ENCODE peak calls at places on chromosomes 6 and 20, in four cellular contexts. O, G, D and P are unnamed samples.

GRCh38 chr20:57672164-57672563 is 37.7 kb downstream of the PMEPA1 start:
- DNase-seq in O (no peak), D (no peak), G (no peak), P (no peak)

GRCh38 chr6:2485116-2485515 is 239.7 kb upstream of the GMDS start:
- DNase-seq in G (no peak), O (no peak), D (no peak), P (no peak)

GRCh38 chr6:40558102-40558501 is 29.1 kb downstream of the LRFN2 start:
- DNase-seq in D (no peak), G (no peak), O (no peak), P (no peak)

GRCh38 chr6:28525496-28526039 is at the start of gene GPX5:
- DNase-seq in O (no peak), D (no peak), G (peak; percentile 85), P (peak; percentile 64)

GRCh38 chr20:3126527-3126859 is 33.2 kb downstream of the FASTKD5 start:
- DNase-seq in G (no peak), D (no peak), O (no peak), P (no peak)

GRCh38 chr6:24991748-24992467 is 56.1 kb upstream of the RIPOR2 start:
- DNase-seq in D (peak; percentile 72), G (peak; percentile 73), O (peak; percentile 42), P (peak; percentile 72)

GRCh38 chr6:49409951-49410542 is 53.0 kb downstream of the MMUT start:
- DNase-seq in G (peak; percentile 70), O (peak; percentile 54), D (peak; percentile 59), P (peak; percentile 65)

GRCh38 chr6:32816746-32817204 is at the start of gene HLA-DOB:
- DNase-seq in D (peak; percentile 53), G (peak; percentile 25), O (peak; percentile 40), P (no peak)

GRCh38 chr6:25596928-25597818 is 54.8 kb upstream of the SCGN start:
- DNase-seq in D (no peak), G (no peak), O (no peak), P (no peak)

GRCh38 chr6:62808575-62809293 is 402.5 kb upstream of the FKBP1C start:
- DNase-seq in D (peak; percentile 27), G (peak; percentile 72), O (no peak), P (no peak)

GRCh38 chr20:59153355-59153681 is 10.3 kb upstream of the ZNF831 start:
- DNase-seq in O (no peak), G (no peak), D (no peak), P (no peak)

GRCh38 chr6:146028250-146028789 is 542 bp upstream of the GRM1 start:
- DNase-seq in O (no peak), G (peak; percentile 75), D (peak; percentile 20), P (peak; percentile 8)

GRCh38 chr6:82183642-82184282 is 63.8 kb downstream of the IBTK start:
- DNase-seq in D (no peak), G (no peak), O (no peak), P (no peak)

GRCh38 chr20:24388828-24389325 is 80.6 kb upstream of the SYNDIG1 start:
- DNase-seq in D (no peak), G (no peak), O (no peak), P (peak; percentile 53)

GRCh38 chr6:107293421-107293820 is 165.9 kb downstream of the PDSS2 start:
- DNase-seq in G (no peak), D (no peak), O (no peak), P (no peak)

GRCh38 chr6:138161434-138162103 is at the start of gene ARFGEF3:
- DNase-seq in O (no peak), D (peak; percentile 78), G (peak; percentile 65), P (no peak)

GRCh38 chr6:50655848-50656453 is 57.4 kb upstream of the TFAP2D start:
- DNase-seq in G (peak; percentile 22), D (peak; percentile 47), O (no peak), P (no peak)

GRCh38 chr6:170485159-170485558 is 67.9 kb downstream of the PSMB1 start:
- DNase-seq in O (no peak), G (no peak), D (no peak), P (no peak)

GRCh38 chr6:107869871-107870270 is 45.8 kb upstream of the SCML4 start:
- DNase-seq in G (peak; percentile 10), D (peak; percentile 38), O (no peak), P (no peak)

GRCh38 chr6:112971651-112972050 is 624.5 kb downstream of the RFPL4B start:
- DNase-seq in O (no peak), D (no peak), G (no peak), P (no peak)

GRCh38 chr20:11267131-11267761 is 593.4 kb upstream of the JAG1 start:
- DNase-seq in G (peak; percentile 96), O (peak; percentile 79), D (no peak), P (no peak)

GRCh38 chr20:58237318-58238182 is 9.1 kb upstream of the ANKRD60 start:
- DNase-seq in O (no peak), D (no peak), G (no peak), P (no peak)

GRCh38 chr6:37502703-37503485 is 3.2 kb upstream of the CCDC167 start:
- DNase-seq in G (no peak), O (no peak), D (no peak), P (no peak)

GRCh38 chr6:53377793-53378192 is 29.0 kb upstream of the ELOVL5 start:
- DNase-seq in O (no peak), D (no peak), G (no peak), P (no peak)

GRCh38 chr20:33339515-33340058 is 56.6 kb downstream of the BPIFB1 start:
- DNase-seq in G (peak; percentile 56), D (no peak), O (no peak), P (no peak)
- H3K9ac ChIP-seq in G (no peak overlapping the region), D (no peak overlapping the region), O (no peak overlapping the region), P (no peak overlapping the region)

GRCh38 chr6:57246307-57246706 is 24.2 kb upstream of the RAB23 start:
- DNase-seq in D (no peak), G (no peak), O (no peak), P (no peak)

GRCh38 chr6:57248311-57248895 is 26.3 kb upstream of the RAB23 start:
- DNase-seq in O (no peak), G (peak; percentile 25), D (no peak), P (no peak)

GRCh38 chr6:57243954-57244353 is 21.8 kb upstream of the RAB23 start:
- DNase-seq in G (no peak), O (no peak), D (no peak), P (no peak)

GRCh38 chr6:57247603-57248002 is 25.5 kb upstream of the RAB23 start:
- DNase-seq in G (no peak), O (no peak), D (no peak), P (no peak)

DNA sequence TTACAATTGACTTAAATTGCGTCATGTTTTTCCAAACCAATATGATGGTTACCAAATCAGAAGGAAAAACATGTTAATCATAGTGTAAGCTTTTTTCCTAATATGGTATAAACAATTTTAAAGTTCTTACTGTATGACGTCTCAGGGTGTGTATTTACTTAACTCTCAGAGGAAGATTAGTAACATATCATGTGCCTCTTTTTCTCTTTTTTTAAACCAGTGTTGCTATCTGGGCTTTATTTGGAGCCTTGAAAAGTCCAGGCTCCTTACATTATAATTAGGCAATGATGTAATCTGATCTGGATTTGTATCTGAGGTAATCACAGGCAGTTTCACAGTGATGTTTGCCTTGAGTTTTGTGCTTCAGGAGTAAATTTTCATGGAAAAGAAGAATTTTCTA is 20.4 kb upstream of the RAB23 start:
- DNase-seq in O (no peak), G (no peak), D (no peak), P (no peak)
- H3K9ac ChIP-seq in O (no peak overlapping the region), G (no peak overlapping the region), D (no peak overlapping the region), P (no peak overlapping the region)

GRCh38 chr6:105301756-105302616 is 100.9 kb downstream of the PREP start:
- DNase-seq in D (no peak), G (no peak), O (no peak), P (no peak)
- H3K9ac ChIP-seq in D (no peak overlapping the region), G (no peak overlapping the region), O (no peak overlapping the region), P (no peak overlapping the region)

GRCh38 chr6:114576330-114576729 is 233.5 kb upstream of the HS3ST5 start:
- DNase-seq in D (no peak), G (no peak), O (no peak), P (no peak)

GRCh38 chr6:114581293-114581692 is 238.5 kb upstream of the HS3ST5 start:
- DNase-seq in G (no peak), D (peak; percentile 49), O (no peak), P (no peak)

GRCh38 chr6:114579486-114579885 is 236.7 kb upstream of the HS3ST5 start:
- DNase-seq in O (no peak), G (no peak), D (peak; percentile 54), P (no peak)

GRCh38 chr6:114586298-114586697 is 243.5 kb upstream of the HS3ST5 start:
- DNase-seq in G (no peak), O (no peak), D (no peak), P (no peak)

DNA sequence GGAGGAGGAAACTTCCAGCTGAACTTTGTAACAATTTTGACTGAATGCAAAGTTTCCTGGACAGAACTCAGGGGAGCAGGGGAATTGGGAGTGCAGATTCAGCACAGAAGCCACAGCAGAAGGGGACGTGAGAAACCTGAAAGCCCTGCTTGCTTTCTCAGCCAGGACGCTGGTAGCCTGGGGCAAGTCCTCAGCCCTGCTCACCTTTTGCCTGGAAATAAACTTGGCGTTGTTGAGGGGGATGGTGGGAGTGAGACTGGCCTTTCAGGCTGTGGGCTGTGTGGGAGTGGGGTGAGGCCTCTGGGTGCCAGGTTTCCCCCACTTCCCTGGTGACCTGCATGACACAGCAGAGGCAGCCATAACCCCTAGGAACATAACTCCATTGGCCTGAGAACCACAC is 238.1 kb upstream of the HS3ST5 start:
- DNase-seq in O (no peak), D (peak; percentile 41), G (no peak), P (no peak)
- H3K9ac ChIP-seq in O (no peak overlapping the region), D (peak overlapping the region; percentile 40), G (no peak overlapping the region), P (no peak overlapping the region)

GRCh38 chr20:50850721-50851286 is 55.9 kb downstream of the BCAS4 start:
- DNase-seq in G (peak; percentile 79), D (no peak), O (no peak), P (no peak)
- H3K9ac ChIP-seq in G (no peak overlapping the region), D (no peak overlapping the region), O (no peak overlapping the region), P (no peak overlapping the region)

GRCh38 chr6:151998784-151999183 is 191.3 kb downstream of the ESR1 start:
- DNase-seq in O (no peak), G (no peak), D (no peak), P (no peak)
- H3K9ac ChIP-seq in O (no peak overlapping the region), G (no peak overlapping the region), D (no peak overlapping the region), P (no peak overlapping the region)